ENCODE peak calls at places on chromosome 15, in eight cellular contexts. S, I, D, B, W, Q, J and C are unnamed samples.

GRCh38 chr15:77414781-77415442 is 5.0 kb downstream of the PEAK1 start:
- DNase-seq in S (no peak), I (no peak), D (no peak), B (no peak), W (no peak), Q (no peak), J (no peak), C (no peak)

GRCh38 chr15:58666957-58667356 is 82.5 kb downstream of the ADAM10 start:
- DNase-seq in S (no peak), I (no peak), D (no peak), B (no peak), W (no peak), Q (peak; percentile 56), J (no peak), C (no peak)

GRCh38 chr15:58355352-58355964 is 76.3 kb upstream of the LIPC start:
- DNase-seq in S (no peak), I (no peak), D (peak; percentile 13), B (no peak), W (no peak), Q (no peak), J (no peak), C (no peak)

GRCh38 chr15:70474682-70475438 is 288.5 kb downstream of the UACA start:
- DNase-seq in S (no peak), I (no peak), D (peak; percentile 74), B (peak; percentile 80), W (no peak), Q (peak; percentile 83), J (no peak), C (peak; percentile 58)

GRCh38 chr15:74384566-74385441 is 17.4 kb upstream of the CYP11A1 start:
- DNase-seq in S (no peak), I (peak; percentile 97), D (no peak), B (no peak), W (no peak), Q (no peak), J (peak; percentile 86), C (peak; percentile 97)

GRCh38 chr15:34841220-34841841 is 46.0 kb upstream of the ACTC1 start:
- DNase-seq in S (no peak), I (no peak), D (no peak), B (no peak), W (no peak), Q (peak; percentile 64), J (no peak), C (no peak)

GRCh38 chr15:57443486-57443885 is 67.2 kb downstream of the CGNL1 start:
- DNase-seq in S (no peak), I (no peak), D (no peak), B (no peak), W (no peak), Q (no peak), J (no peak), C (no peak)

GRCh38 chr15:99042909-99043308 is 35.3 kb upstream of the PGPEP1L start:
- DNase-seq in S (no peak), I (peak; percentile 20), D (no peak), B (no peak), W (no peak), Q (no peak), J (no peak), C (no peak)

GRCh38 chr15:50224606-50225005 is 40.9 kb downstream of the HDC start:
- DNase-seq in S (no peak), I (no peak), D (no peak), B (no peak), W (no peak), Q (peak; percentile 28), J (no peak), C (no peak)

GRCh38 chr15:58748787-58749531 is 548 bp downstream of the ADAM10 start:
- DNase-seq in S (peak; percentile 58), I (peak; percentile 75), D (no peak), B (no peak), W (peak; percentile 14), Q (peak; percentile 37), J (peak; percentile 59), C (peak; percentile 69)

GRCh38 chr15:90451215-90451850 is 63.3 kb downstream of the IQGAP1 start:
- DNase-seq in S (no peak), I (no peak), D (no peak), B (peak; percentile 47), W (no peak), Q (peak; percentile 92), J (no peak), C (no peak)

GRCh38 chr15:91885714-91886265 is 32.3 kb downstream of the SLCO3A1 start:
- DNase-seq in S (no peak), I (peak; percentile 45), D (no peak), B (no peak), W (no peak), Q (no peak), J (no peak), C (peak; percentile 48)

GRCh38 chr15:75224281-75224680 is 22.6 kb downstream of the C15orf39 start:
- DNase-seq in S (no peak), I (no peak), D (no peak), B (no peak), W (no peak), Q (no peak), J (no peak), C (no peak)

GRCh38 chr15:64019764-64020163 is 26.5 kb downstream of the DAPK2 start:
- DNase-seq in S (peak; percentile 70), I (no peak), D (peak; percentile 46), B (no peak), W (no peak), Q (no peak), J (no peak), C (no peak)

GRCh38 chr15:100340721-100341661 is 784 bp downstream of the ADAMTS17 start:
- DNase-seq in S (peak; percentile 59), I (no peak), D (no peak), B (no peak), W (no peak), Q (no peak), J (peak; percentile 28), C (peak; percentile 23)

GRCh38 chr15:63350178-63350621 is 31.4 kb downstream of the CA12 start:
- DNase-seq in S (peak; percentile 59), I (no peak), D (no peak), B (no peak), W (no peak), Q (no peak), J (no peak), C (no peak)

GRCh38 chr15:77418341-77419049 is 1.4 kb downstream of the PEAK1 start:
- DNase-seq in S (no peak), I (no peak), D (no peak), B (no peak), W (no peak), Q (peak; percentile 57), J (no peak), C (no peak)

GRCh38 chr15:70792171-70792573 is 28.8 kb upstream of the UACA start:
- DNase-seq in S (no peak), I (no peak), D (no peak), B (no peak), W (no peak), Q (peak; percentile 88), J (no peak), C (no peak)

GRCh38 chr15:73239564-73240208 is 129.1 kb downstream of the HCN4 start:
- DNase-seq in S (no peak), I (no peak), D (no peak), B (no peak), W (no peak), Q (peak; percentile 12), J (no peak), C (no peak)

GRCh38 chr15:71573599-71573998 is 236.8 kb upstream of the NR2E3 start:
- DNase-seq in S (no peak), I (no peak), D (no peak), B (no peak), W (no peak), Q (no peak), J (no peak), C (no peak)

GRCh38 chr15:79541176-79541575 is 109.0 kb downstream of the MINAR1 start:
- DNase-seq in S (no peak), I (no peak), D (no peak), B (no peak), W (no peak), Q (no peak), J (no peak), C (no peak)

GRCh38 chr15:49888727-49889126 is 230.3 kb downstream of the ATP8B4 start:
- DNase-seq in S (no peak), I (no peak), D (no peak), B (no peak), W (no peak), Q (no peak), J (no peak), C (no peak)

GRCh38 chr15:36407647-36408046 is 171.8 kb upstream of the CDIN1 start:
- DNase-seq in S (no peak), I (no peak), D (no peak), B (peak; percentile 38), W (no peak), Q (peak; percentile 59), J (no peak), C (no peak)

GRCh38 chr15:101267320-101268104 is 9.8 kb downstream of the SELENOS start:
- DNase-seq in S (peak; percentile 82), I (no peak), D (no peak), B (no peak), W (no peak), Q (peak; percentile 71), J (no peak), C (no peak)

GRCh38 chr15:75904241-75904631 is 558 bp downstream of the FBXO22 start:
- DNase-seq in S (peak; percentile 54), I (peak; percentile 72), D (peak; percentile 28), B (peak; percentile 32), W (no peak), Q (peak; percentile 18), J (peak; percentile 47), C (peak; percentile 70)

GRCh38 chr15:77025471-77025901 is 30.6 kb downstream of the PSTPIP1 start:
- DNase-seq in S (peak; percentile 4), I (no peak), D (no peak), B (no peak), W (no peak), Q (no peak), J (no peak), C (no peak)

GRCh38 chr15:66067687-66068086 is 185.9 kb downstream of the MEGF11 start:
- DNase-seq in S (no peak), I (no peak), D (no peak), B (no peak), W (no peak), Q (no peak), J (no peak), C (no peak)

GRCh38 chr15:39503526-39503925 is 77.4 kb upstream of the THBS1 start:
- DNase-seq in S (no peak), I (no peak), D (no peak), B (no peak), W (no peak), Q (no peak), J (no peak), C (no peak)

GRCh38 chr15:77627067-77627466 is 5.6 kb downstream of the LINGO1 start:
- DNase-seq in S (no peak), I (no peak), D (no peak), B (no peak), W (no peak), Q (no peak), J (no peak), C (no peak)

GRCh38 chr15:62706361-62706760 is 336.2 kb upstream of the TPM1 start:
- DNase-seq in S (no peak), I (no peak), D (no peak), B (no peak), W (no peak), Q (no peak), J (no peak), C (no peak)

GRCh38 chr15:101042320-101042719 is 123.2 kb downstream of the LRRK1 start:
- DNase-seq in S (no peak), I (no peak), D (no peak), B (no peak), W (no peak), Q (no peak), J (no peak), C (no peak)

GRCh38 chr15:88042047-88042446 is 214.5 kb downstream of the NTRK3 start:
- DNase-seq in S (no peak), I (no peak), D (no peak), B (no peak), W (no peak), Q (no peak), J (no peak), C (no peak)

GRCh38 chr15:81880833-81881232 is 165.0 kb downstream of the MEX3B start:
- DNase-seq in S (no peak), I (no peak), D (no peak), B (no peak), W (no peak), Q (peak; percentile 10), J (no peak), C (no peak)

GRCh38 chr15:75205064-75205395 is 3.3 kb downstream of the C15orf39 start:
- DNase-seq in S (no peak), I (no peak), D (no peak), B (no peak), W (no peak), Q (no peak), J (no peak), C (no peak)